ENCODE peak calls at places on chromosomes 12 and 14, in six cellular contexts. Z is heart left ventricle, D is A549, B is transverse colon, E is Peyer's patch, P is esophagus squamous epithelium. T is an unnamed sample.

GRCh38 chr12:53623526-53623925 is 2.7 kb downstream of the ATF7 start:
- DNase-seq in Z (no peak), D (peak), B (no peak), E (no peak), P (no peak), T (no peak)

GRCh38 chr12:88844426-88844825 is 264.2 kb upstream of the KITLG start:
- DNase-seq in Z (no peak), D (no peak), B (no peak), E (no peak), P (no peak), T (no peak)

GRCh38 chr12:51827925-51828818 is 20.3 kb downstream of the FIGNL2 start:
- DNase-seq in Z (no peak), D (peak), B (peak), E (no peak), P (no peak), T (no peak)

GRCh38 chr12:32437095-32437515 is 37.7 kb downstream of the FGD4 start:
- DNase-seq in Z (no peak), D (peak), B (no peak), E (no peak), P (no peak), T (no peak)

GRCh38 chr12:45638386-45638785 is 91.1 kb upstream of the ARID2 start:
- DNase-seq in Z (no peak), D (no peak), B (no peak), E (no peak), P (no peak), T (no peak)

GRCh38 chr14:104445086-104445485 is 134.5 kb upstream of the C14orf180 start:
- DNase-seq in Z (no peak), D (no peak), B (no peak), E (no peak), P (no peak), T (no peak)

GRCh38 chr12:3150820-3151590 is 73.8 kb downstream of the TSPAN9 start:
- DNase-seq in Z (no peak), D (no peak), B (no peak), E (no peak), P (no peak), T (no peak)

GRCh38 chr12:6363330-6364036 is 11.9 kb downstream of the SCNN1A start:
- DNase-seq in Z (peak), D (peak), B (peak), E (peak), P (no peak), T (peak)

GRCh38 chr12:123705935-123706334 is 6.2 kb upstream of the ATP6V0A2 start:
- DNase-seq in Z (no peak), D (peak), B (no peak), E (no peak), P (no peak), T (no peak)

GRCh38 chr12:49389092-49389703 is 21.9 kb downstream of the SPATS2 start:
- DNase-seq in Z (peak), D (no peak), B (peak), E (peak), P (no peak), T (peak)

GRCh38 chr14:37985826-37986470 is 221.8 kb upstream of the SSTR1 start:
- DNase-seq in Z (peak), D (peak), B (peak), E (no peak), P (no peak), T (peak)

GRCh38 chr14:99816642-99817041 is 23.4 kb downstream of the EML1 start:
- DNase-seq in Z (no peak), D (no peak), B (no peak), E (no peak), P (no peak), T (no peak)

GRCh38 chr14:99817331-99817730 is 24.1 kb downstream of the EML1 start:
- DNase-seq in Z (no peak), D (no peak), B (no peak), E (no peak), P (no peak), T (no peak)

GRCh38 chr14:99820702-99821331 is 27.6 kb downstream of the EML1 start:
- DNase-seq in Z (no peak), D (no peak), B (no peak), E (no peak), P (no peak), T (no peak)

GRCh38 chr14:99819514-99819913 is 26.3 kb downstream of the EML1 start:
- DNase-seq in Z (no peak), D (no peak), B (no peak), E (no peak), P (no peak), T (no peak)

GRCh38 chr14:99818503-99819036 is 25.4 kb downstream of the EML1 start:
- DNase-seq in Z (no peak), D (no peak), B (no peak), E (no peak), P (no peak), T (no peak)
- TF ChIP-seq POLR2A in Z (no peak), D (no peak), B (no peak), E (no peak), P (no peak), T (no peak)

DNA sequence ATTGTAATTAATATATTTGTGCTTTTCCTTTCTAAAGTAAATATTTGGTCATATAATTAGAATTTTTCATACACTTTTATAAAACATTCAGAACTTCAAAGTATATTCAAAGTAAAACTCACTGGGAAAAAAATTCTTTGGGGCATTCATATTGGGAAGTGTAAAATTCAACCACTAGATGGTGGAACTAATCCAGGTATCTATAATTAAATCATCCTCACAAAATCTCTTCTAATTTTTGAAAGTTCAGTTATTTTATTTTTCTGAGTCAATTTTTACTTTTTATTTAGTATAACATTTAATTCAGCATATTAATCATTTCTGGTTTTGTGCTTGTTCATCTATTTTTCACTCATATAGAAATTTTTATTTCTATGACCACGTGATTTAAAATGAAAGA is 81.0 kb downstream of the NTS start:
- DNase-seq in Z (no peak), D (no peak), B (no peak), E (no peak), P (no peak), T (no peak)
- TF ChIP-seq CTCF in Z (no peak), D (peak), B (no peak), E (no peak), P (no peak), T (no peak)

DNA sequence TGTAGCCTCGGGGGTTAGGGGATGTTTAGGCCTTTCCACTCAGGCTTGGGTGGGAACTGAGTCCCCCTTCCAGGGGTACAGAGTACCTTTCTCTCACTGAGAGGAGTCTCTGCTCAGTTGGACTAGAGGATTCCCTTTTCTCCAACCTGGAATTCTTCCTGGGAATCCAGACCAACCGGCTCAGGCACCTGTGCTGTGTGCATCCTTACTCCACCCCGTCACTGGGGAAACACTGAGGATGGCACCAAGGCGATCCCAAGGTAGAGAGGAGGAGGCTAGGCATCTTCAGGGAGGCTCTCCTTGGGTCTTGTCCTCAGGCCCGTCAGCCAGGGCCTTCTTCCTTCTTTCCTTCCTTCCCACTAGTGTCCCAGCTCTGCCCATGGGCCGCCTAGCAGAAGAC is 871 bp upstream of the TGM1 start:
- DNase-seq in Z (no peak), D (no peak), B (no peak), E (no peak), P (no peak), T (no peak)
- H3K27ac ChIP-seq in Z (no peak), D (no peak), B (no peak), E (no peak), P (peak), T (no peak)

GRCh38 chr12:110668480-110669192 is 20.3 kb downstream of the HVCN1 start:
- DNase-seq in Z (no peak), D (no peak), B (no peak), E (no peak), P (no peak), T (no peak)
- TF ChIP-seq POLR2A in Z (no peak), D (no peak), B (no peak), E (no peak), P (no peak), T (no peak)

DNA sequence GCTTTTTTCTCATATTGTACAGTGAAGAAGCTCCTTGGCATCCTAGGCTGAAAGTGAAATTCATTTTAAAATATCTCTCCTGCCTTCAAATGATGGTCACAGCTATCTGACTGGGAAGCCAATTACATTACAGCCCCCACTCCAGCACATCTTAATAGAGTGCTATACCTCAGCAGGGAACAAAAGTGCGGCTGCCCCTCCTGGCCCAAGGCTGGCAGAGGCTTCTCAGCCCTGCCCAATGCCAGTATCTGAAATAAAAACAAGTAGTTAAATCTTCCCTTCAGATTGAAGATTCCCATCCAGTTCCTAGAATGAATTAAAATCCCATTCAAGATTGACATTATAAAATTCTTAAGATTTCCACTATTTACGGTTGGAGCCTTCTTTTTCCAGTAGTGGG is 54.9 kb upstream of the GNG2 start:
- DNase-seq in Z (no peak), D (no peak), B (no peak), E (no peak), P (no peak), T (no peak)
- TF ChIP-seq CTCF in Z (no peak), D (no peak), B (no peak), E (no peak), P (no peak), T (no peak)

GRCh38 chr14:36258241-36258640 is 62.2 kb downstream of the MBIP start:
- DNase-seq in Z (no peak), D (no peak), B (no peak), E (no peak), P (no peak), T (no peak)
- H3K27ac ChIP-seq in Z (no peak), D (no peak), B (no peak), E (no peak), P (no peak), T (no peak)